ENCODE peak calls at places on chromosomes 4 and X, in ten cellular contexts. Q, N, V, H, R, K, P, Y, J and F are unnamed samples.

GRCh38 chrX:14027511-14028019 is 2.1 kb downstream of the GEMIN8 start:
- DNase-seq in Q (peak; percentile 38), N (no peak), V (no peak), H (no peak), R (peak; percentile 72), K (no peak), P (no peak), Y (no peak), J (no peak), F (no peak)

GRCh38 chr4:110510955-110511544 is 35.1 kb downstream of the ENPEP start:
- DNase-seq in Q (peak; percentile 76), N (no peak), V (no peak), H (peak; percentile 54), R (peak; percentile 75), K (no peak), P (no peak), Y (no peak), J (no peak), F (peak; percentile 79)

GRCh38 chr4:168264903-168265302 is 53.6 kb downstream of the DDX60 start:
- DNase-seq in Q (no peak), N (no peak), V (no peak), H (no peak), R (no peak), K (no peak), P (no peak), Y (no peak), J (no peak), F (no peak)

GRCh38 chr4:30945586-30945985 is 225.4 kb downstream of the PCDH7 start:
- DNase-seq in Q (peak; percentile 18), N (no peak), V (no peak), H (no peak), R (no peak), K (no peak), P (no peak), Y (no peak), J (peak; percentile 77), F (peak; percentile 37)

GRCh38 chr4:73244941-73245601 is 13.5 kb downstream of the ANKRD17 start:
- DNase-seq in Q (no peak), N (no peak), V (no peak), H (no peak), R (no peak), K (no peak), P (no peak), Y (no peak), J (no peak), F (peak; percentile 61)

GRCh38 chrX:45323387-45323786 is 122.7 kb upstream of the DIPK2B start:
- DNase-seq in Q (no peak), N (no peak), V (no peak), H (no peak), R (no peak), K (no peak), P (no peak), Y (no peak), J (no peak), F (no peak)

GRCh38 chr4:143202824-143203223 is 18.1 kb downstream of the USP38 start:
- DNase-seq in Q (peak; percentile 35), N (no peak), V (no peak), H (no peak), R (no peak), K (no peak), P (no peak), Y (no peak), J (no peak), F (no peak)

GRCh38 chr4:10106421-10107039 is 10.1 kb downstream of the WDR1 start:
- DNase-seq in Q (peak; percentile 95), N (peak; percentile 88), V (peak; percentile 64), H (peak; percentile 49), R (no peak), K (peak; percentile 83), P (peak; percentile 88), Y (no peak), J (peak; percentile 54), F (no peak)

GRCh38 chr4:86737244-86737643 is 111.9 kb downstream of the SLC10A6 start:
- DNase-seq in Q (no peak), N (no peak), V (no peak), H (no peak), R (no peak), K (no peak), P (no peak), Y (no peak), J (no peak), F (no peak)

GRCh38 chr4:83358410-83358809 is 23.8 kb upstream of the HPSE start:
- DNase-seq in Q (peak; percentile 83), N (no peak), V (no peak), H (no peak), R (peak; percentile 63), K (no peak), P (no peak), Y (no peak), J (no peak), F (no peak)

GRCh38 chrX:150198776-150199175 is 164.3 kb upstream of the MAMLD1 start:
- DNase-seq in Q (no peak), N (no peak), V (no peak), H (no peak), R (no peak), K (no peak), P (no peak), Y (no peak), J (no peak), F (no peak)

GRCh38 chr4:94451051-94451404 is 714 bp upstream of the PDLIM5 start:
- DNase-seq in Q (peak; percentile 37), N (no peak), V (no peak), H (no peak), R (no peak), K (no peak), P (no peak), Y (no peak), J (no peak), F (no peak)
- H3K4me1 ChIP-seq in Q (peaks cover 17% of the 10 kb centered on the region), N (peaks cover 43% of the 10 kb centered on the region), V (peaks cover 26% of the 10 kb centered on the region), H (peaks cover 4% of the 10 kb centered on the region), R (peaks cover 34% of the 10 kb centered on the region), K (peaks cover 27% of the 10 kb centered on the region), P (no peaks in the 10 kb centered on the region), Y (no peaks in the 10 kb centered on the region), J (peaks cover 20% of the 10 kb centered on the region), F (no peaks in the 10 kb centered on the region)

GRCh38 chrX:148492057-148492456 is 8.4 kb upstream of the AFF2 start:
- DNase-seq in Q (no peak), N (no peak), V (no peak), H (no peak), R (peak; percentile 34), K (no peak), P (no peak), Y (no peak), J (no peak), F (no peak)

GRCh38 chrX:148498067-148498466 is 2.4 kb upstream of the AFF2 start:
- DNase-seq in Q (no peak), N (no peak), V (no peak), H (no peak), R (no peak), K (no peak), P (no peak), Y (no peak), J (no peak), F (no peak)

GRCh38 chrX:148499638-148500427 is 584 bp upstream of the AFF2 start:
- DNase-seq in Q (no peak), N (peak; percentile 60), V (no peak), H (no peak), R (no peak), K (no peak), P (peak; percentile 50), Y (no peak), J (no peak), F (no peak)

GRCh38 chrX:148500428-148501120 is at the start of gene AFF2:
- DNase-seq in Q (peak; percentile 17), N (peak; percentile 58), V (peak; percentile 51), H (no peak), R (peak; percentile 59), K (peak; percentile 57), P (peak; percentile 49), Y (no peak), J (peak; percentile 28), F (no peak)

GRCh38 chrX:148495156-148495555 is 5.3 kb upstream of the AFF2 start:
- DNase-seq in Q (no peak), N (no peak), V (no peak), H (no peak), R (no peak), K (no peak), P (no peak), Y (no peak), J (no peak), F (no peak)
- H3K4me1 ChIP-seq in Q (no peaks in the 10 kb centered on the region), N (peaks cover 2% of the 10 kb centered on the region), V (no peaks in the 10 kb centered on the region), H (no peaks in the 10 kb centered on the region), R (peaks cover 4% of the 10 kb centered on the region), K (no peaks in the 10 kb centered on the region), P (no peaks in the 10 kb centered on the region), Y (no peaks in the 10 kb centered on the region), J (no peaks in the 10 kb centered on the region), F (no peaks in the 10 kb centered on the region)

GRCh38 chr4:41362647-41363383 is 106.1 kb downstream of the UCHL1 start:
- DNase-seq in Q (no peak), N (no peak), V (no peak), H (no peak), R (peak; percentile 93), K (no peak), P (no peak), Y (no peak), J (no peak), F (no peak)

GRCh38 chr4:41365726-41366125 is 109.0 kb downstream of the UCHL1 start:
- DNase-seq in Q (no peak), N (no peak), V (no peak), H (no peak), R (no peak), K (no peak), P (no peak), Y (no peak), J (no peak), F (no peak)

GRCh38 chr4:41361831-41362646 is 105.3 kb downstream of the UCHL1 start:
- DNase-seq in Q (no peak), N (no peak), V (no peak), H (no peak), R (no peak), K (no peak), P (no peak), Y (no peak), J (no peak), F (no peak)

GRCh38 chr4:41364871-41365270 is 108.1 kb downstream of the UCHL1 start:
- DNase-seq in Q (no peak), N (no peak), V (no peak), H (no peak), R (no peak), K (no peak), P (no peak), Y (no peak), J (no peak), F (no peak)

GRCh38 chr4:41363384-41363981 is 106.8 kb downstream of the UCHL1 start:
- DNase-seq in Q (peak; percentile 42), N (no peak), V (no peak), H (no peak), R (no peak), K (peak; percentile 74), P (peak; percentile 77), Y (no peak), J (no peak), F (no peak)
- H3K4me1 ChIP-seq in Q (no peaks in the 10 kb centered on the region), N (peaks cover 56% of the 10 kb centered on the region), V (peaks cover 3% of the 10 kb centered on the region), H (peaks cover 13% of the 10 kb centered on the region), R (peaks cover 37% of the 10 kb centered on the region), K (peaks cover 49% of the 10 kb centered on the region), P (peaks cover 2% of the 10 kb centered on the region), Y (peaks cover 6% of the 10 kb centered on the region), J (peaks cover 6% of the 10 kb centered on the region), F (peaks cover 2% of the 10 kb centered on the region)

DNA sequence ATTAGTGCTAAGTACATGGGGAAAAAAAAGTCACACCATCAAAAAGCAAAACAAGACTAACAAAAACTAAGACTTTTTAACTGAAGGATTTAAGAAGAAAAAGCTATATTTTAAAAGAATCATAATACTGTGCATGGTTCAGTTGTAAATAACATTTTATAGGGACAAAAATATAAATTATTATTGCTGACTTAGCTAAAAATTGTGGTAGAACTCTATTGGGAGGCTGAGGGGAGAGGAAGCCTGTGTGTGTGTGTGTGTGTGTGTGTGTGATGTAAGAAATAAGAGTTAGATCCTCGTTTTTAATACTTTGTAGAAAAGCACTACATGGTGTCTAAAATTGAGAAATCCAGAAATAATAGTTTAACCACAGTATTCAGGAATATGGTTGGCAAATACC is 1950.9 kb upstream of the TENM3 start:
- DNase-seq in Q (no peak), N (no peak), V (no peak), H (no peak), R (no peak), K (no peak), P (no peak), Y (no peak), J (no peak), F (no peak)
- H3K4me1 ChIP-seq in Q (no peaks in the 10 kb centered on the region), N (no peaks in the 10 kb centered on the region), V (no peaks in the 10 kb centered on the region), H (no peaks in the 10 kb centered on the region), R (no peaks in the 10 kb centered on the region), K (no peaks in the 10 kb centered on the region), P (no peaks in the 10 kb centered on the region), Y (no peaks in the 10 kb centered on the region), J (no peaks in the 10 kb centered on the region), F (no peaks in the 10 kb centered on the region)